ENCODE peak calls at places on chromosomes 4 and X, in ten cellular contexts. S is foreskin fibroblast, V is MM.1S, Y is cardiac fibroblast, F is Peyer's patch, O is type B pancreatic cell, P is colonic mucosa, T is AG09319, N is GM23338, L is pancreas. W is an unnamed sample.

GRCh38 chr4:140952709-140953108 is 180.6 kb downstream of the RNF150 start:
- DNase-seq in S (peak; percentile 62), V (no peak), Y (peak; percentile 86), F (no peak), O (no peak), P (no peak), T (no peak), N (no peak), L (no peak), W (no peak)

GRCh38 chr4:88939697-88940096 is 117.3 kb downstream of the FAM13A start:
- DNase-seq in S (peak; percentile 65), V (no peak), Y (peak; percentile 72), F (no peak), O (no peak), P (no peak), T (no peak), N (no peak), L (no peak), W (no peak)

GRCh38 chrX:10631416-10632145 is 11.2 kb upstream of the MID1 start:
- DNase-seq in S (no peak), V (no peak), Y (no peak), F (no peak), O (no peak), P (no peak), T (no peak), N (no peak), L (no peak), W (no peak)

GRCh38 chr4:122639181-122639580 is 18.3 kb upstream of the IL21 start:
- DNase-seq in S (no peak), V (peak; percentile 18), Y (no peak), F (no peak), O (no peak), P (no peak), T (no peak), N (no peak), L (no peak), W (no peak)

GRCh38 chr4:102826105-102826889 is 1.1 kb downstream of the UBE2D3 start:
- DNase-seq in S (no peak), V (no peak), Y (no peak), F (no peak), O (no peak), P (no peak), T (no peak), N (no peak), L (no peak), W (no peak)

GRCh38 chrX:111095974-111096870 is at the start of gene PAK3:
- DNase-seq in S (peak; percentile 15), V (peak; percentile 15), Y (peak; percentile 48), F (no peak), O (no peak), P (peak; percentile 22), T (no peak), N (peak; percentile 72), L (peak; percentile 63), W (no peak)

GRCh38 chr4:40418430-40419230 is 83.5 kb downstream of the CHRNA9 start:
- DNase-seq in S (no peak), V (no peak), Y (no peak), F (no peak), O (no peak), P (no peak), T (peak; percentile 7), N (no peak), L (no peak), W (no peak)

GRCh38 chr4:114052227-114052626 is 72.8 kb upstream of the ARSJ start:
- DNase-seq in S (no peak), V (no peak), Y (no peak), F (no peak), O (no peak), P (no peak), T (no peak), N (no peak), L (no peak), W (no peak)

GRCh38 chr4:145731026-145731425 is 51.1 kb downstream of the C4orf51 start:
- DNase-seq in S (peak; percentile 70), V (no peak), Y (peak; percentile 60), F (no peak), O (no peak), P (peak; percentile 74), T (peak; percentile 34), N (no peak), L (peak; percentile 66), W (no peak)

GRCh38 chrX:16610121-16610565 is 39.8 kb upstream of the S100G start:
- DNase-seq in S (peak; percentile 62), V (no peak), Y (peak; percentile 82), F (no peak), O (no peak), P (no peak), T (no peak), N (no peak), L (no peak), W (no peak)

GRCh38 chrX:100445593-100445992 is 35.5 kb upstream of the PCDH19 start:
- DNase-seq in S (no peak), V (no peak), Y (no peak), F (no peak), O (no peak), P (no peak), T (no peak), N (no peak), L (no peak), W (no peak)

GRCh38 chrX:129233791-129234190 is 289.5 kb downstream of the SMARCA1 start:
- DNase-seq in S (no peak), V (no peak), Y (no peak), F (no peak), O (no peak), P (no peak), T (no peak), N (no peak), L (no peak), W (no peak)

GRCh38 chr4:145012841-145013240 is 85.2 kb downstream of the ANAPC10 start:
- DNase-seq in S (peak; percentile 69), V (no peak), Y (peak; percentile 83), F (no peak), O (no peak), P (no peak), T (no peak), N (no peak), L (no peak), W (no peak)

GRCh38 chr4:159071178-159071968 is 31.5 kb upstream of the RAPGEF2 start:
- DNase-seq in S (peak; percentile 80), V (no peak), Y (peak; percentile 77), F (no peak), O (no peak), P (peak; percentile 24), T (no peak), N (peak; percentile 77), L (no peak), W (no peak)

GRCh38 chrX:38768079-38768478 is 33.2 kb upstream of the MID1IP1 start:
- DNase-seq in S (peak; percentile 56), V (peak; percentile 27), Y (peak; percentile 56), F (no peak), O (no peak), P (no peak), T (peak; percentile 8), N (no peak), L (no peak), W (no peak)

GRCh38 chrX:121876316-121876715 is 828.9 kb downstream of the GLUD2 start:
- DNase-seq in S (peak; percentile 76), V (no peak), Y (peak; percentile 50), F (no peak), O (no peak), P (no peak), T (peak; percentile 10), N (peak; percentile 0), L (no peak), W (no peak)

GRCh38 chr4:174136013-174136412 is 147.5 kb downstream of the FBXO8 start:
- DNase-seq in S (peak; percentile 56), V (no peak), Y (peak; percentile 8), F (no peak), O (no peak), P (no peak), T (no peak), N (peak; percentile 38), L (no peak), W (no peak)

GRCh38 chrX:50814701-50815476 is 895 bp upstream of the SHROOM4 start:
- DNase-seq in S (peak; percentile 12), V (no peak), Y (peak; percentile 58), F (peak; percentile 51), O (no peak), P (peak; percentile 19), T (no peak), N (no peak), L (no peak), W (no peak)

GRCh38 chr4:151117371-151117962 is 18.0 kb downstream of the RPS3A start:
- DNase-seq in S (peak; percentile 81), V (peak; percentile 72), Y (peak; percentile 78), F (no peak), O (no peak), P (peak; percentile 64), T (no peak), N (peak; percentile 88), L (peak; percentile 33), W (no peak)
- TF ChIP-seq CTCF in S (peak; percentile 73), V (peak; percentile 79), Y (peak; percentile 71), F (peak; percentile 21), O (peak; percentile 87), P (peak; percentile 74), T (peak; percentile 80), N (peak; percentile 87), L (peak; percentile 21), W (no peak)

DNA sequence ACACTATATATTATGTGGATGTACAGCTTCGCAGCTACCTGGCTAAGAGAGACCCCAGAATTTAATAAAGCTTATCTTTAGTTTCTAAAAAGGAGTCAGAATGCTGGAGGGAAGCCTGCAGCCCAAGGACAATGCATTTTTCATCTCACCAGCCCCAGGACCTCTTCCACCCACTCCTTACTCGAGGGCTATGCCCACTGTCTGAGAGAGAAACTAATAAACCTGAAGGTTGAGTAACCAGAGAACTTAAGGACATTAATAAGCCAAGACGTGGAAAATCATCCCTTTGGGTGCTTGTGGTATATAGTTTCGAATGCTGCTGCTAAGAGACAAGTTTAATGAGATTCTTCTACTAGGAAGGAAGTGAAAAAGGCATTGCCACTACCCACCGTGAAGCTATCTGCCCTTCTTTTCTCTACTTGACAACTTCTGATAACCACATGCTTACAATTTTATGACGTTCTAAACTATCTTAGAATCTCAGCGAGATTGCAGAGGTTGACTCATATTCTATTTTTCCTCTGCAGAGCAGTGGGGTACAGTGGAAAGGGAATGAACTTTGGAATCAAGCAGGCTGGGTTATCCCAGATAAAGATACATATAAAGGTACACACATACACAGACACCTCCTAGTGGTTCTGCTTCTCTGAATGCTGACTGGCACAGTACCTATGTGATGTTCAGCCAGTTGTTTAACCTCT is 3.3 kb downstream of the RELL1 start:
- DNase-seq in S (no peak), V (peak; percentile 65), Y (no peak), F (no peak), O (no peak), P (no peak), T (no peak), N (no peak), L (no peak), W (no peak)
- TF ChIP-seq CTCF in S (no peak), V (peak; percentile 33), Y (no peak), F (no peak), O (no peak), P (no peak), T (no peak), N (no peak), L (no peak), W (no peak)

GRCh38 chr4:64538219-64538618 is 129.0 kb upstream of the TECRL start:
- DNase-seq in S (no peak), V (no peak), Y (no peak), F (no peak), O (no peak), P (no peak), T (no peak), N (peak; percentile 71), L (no peak), W (no peak)
- TF ChIP-seq CTCF in S (no peak), V (peak; percentile 10), Y (peak; percentile 7), F (no peak), O (peak; percentile 35), P (no peak), T (no peak), N (peak; percentile 73), L (no peak), W (no peak)

GRCh38 chr4:77432702-77433101 is 172.9 kb upstream of the CXCL13 start:
- DNase-seq in S (no peak), V (peak; percentile 47), Y (peak; percentile 6), F (no peak), O (no peak), P (peak; percentile 21), T (no peak), N (peak; percentile 47), L (no peak), W (no peak)
- TF ChIP-seq CTCF in S (no peak), V (peak; percentile 52), Y (no peak), F (no peak), O (no peak), P (no peak), T (no peak), N (peak; percentile 45), L (no peak), W (no peak)

W was measured in activated B cell treated with CpG ODN at 0.5 μM for 24 hours.